ENCODE peak calls at places on chromosomes 11 and 22, in six cellular contexts. P, V, Z, I, E and B are unnamed samples.
A peak's percentile ranks its signal among the peaks of the same experiment; 100 is the strongest.

GRCh38 chr22:37485006-37485713 is 1.0 kb downstream of the MFNG start:
- DNase-seq in P (no peak), V (peak; percentile 76), Z (no peak), I (no peak), E (no peak), B (no peak)

GRCh38 chr11:72222106-72222891 is 2.3 kb upstream of the INPPL1 start:
- DNase-seq in P (no peak), V (no peak), Z (no peak), I (no peak), E (no peak), B (no peak)

GRCh38 chr11:116618461-116618860 is 154.3 kb downstream of the BUD13 start:
- DNase-seq in P (no peak), V (no peak), Z (no peak), I (no peak), E (no peak), B (no peak)

GRCh38 chr22:32469799-32470212 is 4.8 kb upstream of the FBXO7 start:
- DNase-seq in P (peak; percentile 56), V (no peak), Z (no peak), I (no peak), E (peak; percentile 84), B (no peak)

GRCh38 chr11:123800041-123800440 is 6.1 kb downstream of the OR6M1 start:
- DNase-seq in P (no peak), V (no peak), Z (no peak), I (peak; percentile 67), E (no peak), B (no peak)

GRCh38 chr11:118806400-118806799 is 15.4 kb upstream of the DDX6 start:
- DNase-seq in P (no peak), V (no peak), Z (no peak), I (no peak), E (no peak), B (no peak)

GRCh38 chr11:111602865-111603632 is 800 bp downstream of the SIK2 start:
- DNase-seq in P (no peak), V (no peak), Z (no peak), I (peak; percentile 67), E (peak; percentile 43), B (no peak)

GRCh38 chr11:135008412-135008811 is 596.4 kb upstream of the B3GAT1 start:
- DNase-seq in P (no peak), V (no peak), Z (no peak), I (no peak), E (no peak), B (no peak)

GRCh38 chr11:10923886-10924285 is 66.0 kb upstream of the ZBED5 start:
- DNase-seq in P (no peak), V (no peak), Z (no peak), I (no peak), E (no peak), B (no peak)

GRCh38 chr11:10809373-10810199 is 860 bp upstream of the EIF4G2 start:
- DNase-seq in P (no peak), V (no peak), Z (peak; percentile 23), I (peak; percentile 59), E (peak; percentile 80), B (peak; percentile 55)

GRCh38 chr11:62811659-62812058 is 6.4 kb upstream of the NXF1 start:
- DNase-seq in P (no peak), V (no peak), Z (no peak), I (no peak), E (no peak), B (no peak)

GRCh38 chr22:32411388-32411787 is 659 bp downstream of the RTCB start:
- DNase-seq in P (no peak), V (no peak), Z (no peak), I (no peak), E (peak; percentile 40), B (no peak)

GRCh38 chr22:24772493-24773220 is 1.9 kb downstream of the PIWIL3 start:
- DNase-seq in P (no peak), V (no peak), Z (no peak), I (peak; percentile 30), E (peak; percentile 54), B (peak; percentile 53)

GRCh38 chr11:129247129-129247528 is 55.0 kb upstream of the ARHGAP32 start:
- DNase-seq in P (no peak), V (no peak), Z (no peak), I (no peak), E (peak; percentile 46), B (no peak)

GRCh38 chr11:2892215-2893020 is 6.8 kb upstream of the CDKN1C start:
- DNase-seq in P (peak; percentile 68), V (peak; percentile 75), Z (no peak), I (peak; percentile 80), E (peak; percentile 50), B (peak; percentile 75)

GRCh38 chr22:38973289-38974169 is 8.6 kb upstream of the APOBEC3B start:
- DNase-seq in P (no peak), V (no peak), Z (no peak), I (peak; percentile 69), E (peak; percentile 17), B (peak; percentile 67)

GRCh38 chr22:31332886-31333285 is 13.3 kb downstream of the PATZ1 start:
- DNase-seq in P (no peak), V (no peak), Z (no peak), I (no peak), E (peak; percentile 62), B (no peak)

GRCh38 chr11:123511037-123511870 is 81.2 kb downstream of the GRAMD1B start:
- DNase-seq in P (peak; percentile 92), V (peak; percentile 86), Z (peak; percentile 39), I (peak; percentile 97), E (peak; percentile 88), B (peak; percentile 91)

GRCh38 chr11:94854770-94855633 is 86.8 kb downstream of the AMOTL1 start:
- DNase-seq in P (no peak), V (peak; percentile 75), Z (no peak), I (no peak), E (no peak), B (no peak)

GRCh38 chr11:94148189-94148588 is 19.5 kb downstream of the PANX1 start:
- DNase-seq in P (no peak), V (no peak), Z (no peak), I (no peak), E (no peak), B (no peak)

GRCh38 chr22:44074286-44074984 is 50.3 kb downstream of the PARVB start:
- DNase-seq in P (no peak), V (no peak), Z (no peak), I (no peak), E (no peak), B (no peak)

GRCh38 chr11:21390430-21390829 is 721.0 kb downstream of the NELL1 start:
- DNase-seq in P (no peak), V (no peak), Z (no peak), I (no peak), E (no peak), B (no peak)

GRCh38 chr11:73047773-73048371 is 94.2 kb downstream of the FCHSD2 start:
- DNase-seq in P (no peak), V (no peak), Z (no peak), I (no peak), E (no peak), B (no peak)

GRCh38 chr11:15565846-15566245 is 451.1 kb downstream of the INSC start:
- DNase-seq in P (no peak), V (no peak), Z (no peak), I (no peak), E (no peak), B (no peak)

GRCh38 chr11:8102965-8103364 is 22.0 kb downstream of the TUB start:
- DNase-seq in P (no peak), V (no peak), Z (no peak), I (no peak), E (no peak), B (no peak)

GRCh38 chr22:38518620-38519019 is 12.5 kb upstream of the DDX17 start:
- DNase-seq in P (no peak), V (no peak), Z (no peak), I (no peak), E (no peak), B (no peak)

GRCh38 chr11:83156996-83157754 is at the start of gene PCF11:
- DNase-seq in P (peak; percentile 97), V (peak; percentile 98), Z (no peak), I (no peak), E (no peak), B (no peak)

GRCh38 chr11:27456140-27456801 is 16.3 kb downstream of the LGR4 start:
- DNase-seq in P (no peak), V (no peak), Z (no peak), I (no peak), E (peak; percentile 50), B (no peak)

GRCh38 chr11:34754171-34754823 is 133.4 kb downstream of the EHF start:
- DNase-seq in P (no peak), V (no peak), Z (no peak), I (no peak), E (no peak), B (no peak)
- TF ChIP-seq CTCF in P (no peak), V (no peak), Z (no peak), I (no peak), E (no peak), B (no peak)

GRCh38 chr22:46542011-46542985 is 4.9 kb upstream of the CELSR1 start:
- DNase-seq in P (peak; percentile 87), V (peak; percentile 90), Z (no peak), I (peak; percentile 89), E (peak; percentile 50), B (peak; percentile 88)
- TF ChIP-seq CTCF in P (peak; percentile 83), V (peak; percentile 92), Z (no peak), I (peak; percentile 87), E (peak; percentile 94), B (peak; percentile 81)

DNA sequence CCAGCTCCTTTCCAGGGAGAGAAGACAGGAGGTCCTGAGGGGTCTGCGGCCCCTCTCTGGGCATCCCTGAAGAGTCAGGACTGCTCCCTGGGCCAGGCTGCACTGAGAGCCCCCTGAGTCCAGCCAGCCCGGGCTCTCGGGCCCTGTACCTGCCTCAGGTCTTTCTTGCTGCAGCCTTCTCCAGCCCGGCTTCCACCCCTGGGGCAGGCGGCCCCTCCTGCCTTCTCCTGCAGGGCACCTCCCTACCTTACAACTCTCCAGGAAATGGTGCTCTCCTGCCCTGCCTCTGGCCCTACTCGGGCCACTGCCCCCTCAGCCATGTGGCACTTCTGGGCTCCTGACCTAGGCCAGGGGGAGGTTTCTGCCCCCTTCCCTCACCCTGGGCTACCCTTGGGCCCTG is 251.0 kb downstream of the NXPE2 start:
- DNase-seq in P (no peak), V (no peak), Z (no peak), I (no peak), E (no peak), B (no peak)
- TF ChIP-seq CTCF in P (no peak), V (no peak), Z (no peak), I (no peak), E (no peak), B (no peak)

GRCh38 chr11:87280143-87280542 is 242.4 kb downstream of the TMEM135 start:
- DNase-seq in P (no peak), V (no peak), Z (no peak), I (no peak), E (no peak), B (no peak)

GRCh38 chr11:87286338-87286737 is 248.6 kb downstream of the TMEM135 start:
- DNase-seq in P (no peak), V (no peak), Z (no peak), I (no peak), E (no peak), B (no peak)

GRCh38 chr11:87284306-87284705 is 246.6 kb downstream of the TMEM135 start:
- DNase-seq in P (no peak), V (no peak), Z (no peak), I (no peak), E (no peak), B (no peak)

DNA sequence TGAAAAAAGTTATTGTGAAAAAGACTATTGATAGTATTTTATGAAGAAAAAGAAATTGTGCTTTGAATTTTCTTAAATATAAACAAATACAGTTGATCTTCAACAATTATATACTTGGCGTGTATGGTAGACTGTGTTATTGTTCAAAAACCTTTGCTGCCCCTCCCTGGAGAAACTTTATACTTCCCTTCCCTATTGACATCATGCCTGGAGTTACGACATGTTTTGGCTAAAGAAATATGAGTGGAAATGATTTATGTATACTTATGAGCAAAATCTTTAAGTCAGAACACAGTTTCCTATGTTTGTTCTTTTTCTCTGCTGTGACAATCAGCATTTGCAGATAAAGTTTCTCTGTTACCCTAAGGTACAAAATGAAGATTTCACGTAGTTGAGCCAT is 243.8 kb downstream of the TMEM135 start:
- DNase-seq in P (no peak), V (no peak), Z (no peak), I (no peak), E (peak; percentile 77), B (no peak)
- TF ChIP-seq CTCF in P (no peak), V (peak; percentile 35), Z (no peak), I (no peak), E (peak; percentile 57), B (no peak)